ENCODE peak calls at places on chromosome 4, in six cellular contexts. D, Q, V, O, A and Y are unnamed samples.

GRCh38 chr4:1590244-1590643 is 93.9 kb downstream of the FAM53A start:
- DNase-seq in Q (no peak), V (no peak), O (no peak), D (no peak), A (no peak), Y (no peak)

GRCh38 chr4:87026795-87027495 is 92.1 kb downstream of the AFF1 start:
- DNase-seq in Q (no peak), V (no peak), A (no peak), O (no peak), D (peak; percentile 74), Y (no peak)

GRCh38 chr4:118968006-118968405 is 79.4 kb downstream of the SYNPO2 start:
- DNase-seq in V (no peak), O (no peak), D (peak; percentile 17), A (no peak), Q (no peak), Y (no peak)

GRCh38 chr4:40251366-40251765 is 54.5 kb downstream of the RHOH start:
- DNase-seq in V (no peak), A (no peak), Q (no peak), D (no peak), O (no peak), Y (no peak)

GRCh38 chr4:115575851-115576250 is 462.4 kb upstream of the NDST4 start:
- DNase-seq in Q (no peak), V (no peak), A (no peak), D (no peak), O (no peak), Y (no peak)

GRCh38 chr4:3419836-3420605 is 21.7 kb upstream of the HGFAC start:
- DNase-seq in A (no peak), O (no peak), V (no peak), D (no peak), Q (no peak), Y (no peak)

GRCh38 chr4:177012918-177013545 is 220.3 kb upstream of the VEGFC start:
- DNase-seq in A (no peak), D (no peak), Q (no peak), V (no peak), O (no peak), Y (no peak)

GRCh38 chr4:188254211-188254610 is 115.0 kb downstream of the TRIML1 start:
- DNase-seq in D (no peak), V (no peak), Q (no peak), O (no peak), A (no peak), Y (no peak)

GRCh38 chr4:121278811-121279368 is 101.9 kb downstream of the QRFPR start:
- DNase-seq in V (no peak), D (no peak), O (no peak), Q (no peak), A (no peak), Y (no peak)

GRCh38 chr4:52957791-52958190 is 95.7 kb downstream of the RASL11B start:
- DNase-seq in V (no peak), A (no peak), Q (no peak), O (peak; percentile 63), D (no peak), Y (no peak)

GRCh38 chr4:158850800-158851644 is 82.2 kb downstream of the FNIP2 start:
- DNase-seq in A (no peak), O (no peak), Q (no peak), D (peak; percentile 9), V (no peak), Y (no peak)

GRCh38 chr4:157514711-157515110 is 294.2 kb downstream of the GRIA2 start:
- DNase-seq in D (no peak), A (no peak), V (peak; percentile 62), O (no peak), Q (no peak), Y (no peak)

GRCh38 chr4:116180056-116180690 is 905.2 kb downstream of the TRAM1L1 start:
- DNase-seq in D (no peak), Q (no peak), A (no peak), V (peak; percentile 33), O (no peak), Y (no peak)

GRCh38 chr4:181138116-181138515 is 1105.1 kb upstream of the TENM3 start:
- DNase-seq in D (no peak), Q (no peak), A (no peak), O (no peak), V (no peak), Y (no peak)

GRCh38 chr4:15365641-15366040 is 62.2 kb upstream of the C1QTNF7 start:
- DNase-seq in Q (no peak), V (no peak), A (no peak), O (no peak), D (no peak), Y (no peak)

GRCh38 chr4:90027565-90027964 is 99.6 kb upstream of the CCSER1 start:
- DNase-seq in D (peak; percentile 51), V (no peak), O (no peak), A (no peak), Q (no peak), Y (no peak)

GRCh38 chr4:5895287-5895686 is 2.4 kb upstream of the CRMP1 start:
- DNase-seq in V (no peak), A (no peak), O (no peak), D (no peak), Q (no peak), Y (no peak)

GRCh38 chr4:112431158-112431557 is 84.8 kb downstream of the NEUROG2 start:
- DNase-seq in A (no peak), V (no peak), O (no peak), D (no peak), Q (no peak), Y (no peak)

GRCh38 chr4:163810757-163811156 is 316.3 kb downstream of the TMA16 start:
- DNase-seq in D (no peak), V (no peak), A (no peak), Q (no peak), O (no peak), Y (no peak)

GRCh38 chr4:26197018-26197779 is 123.6 kb upstream of the RBPJ start:
- DNase-seq in A (peak; percentile 30), Q (no peak), D (no peak), V (no peak), O (no peak), Y (peak; percentile 60)

GRCh38 chr4:872241-872981 is 46.5 kb upstream of the CPLX1 start:
- DNase-seq in Q (no peak), D (no peak), O (no peak), A (no peak), V (no peak), Y (no peak)

GRCh38 chr4:114598191-114599121 is at the start of gene UGT8:
- DNase-seq in Q (peak; percentile 76), V (peak; percentile 77), D (peak; percentile 77), O (peak; percentile 88), A (no peak), Y (no peak)

GRCh38 chr4:2249526-2249991 is 7.6 kb upstream of the HAUS3 start:
- DNase-seq in V (peak; percentile 24), D (no peak), Q (no peak), A (no peak), O (no peak), Y (no peak)